ENCODE peak calls at places on chromosomes 1 and 21, in seven cellular contexts. One of them, this sample, is unnamed.
A peak's percentile ranks its signal among the peaks of the same experiment; 100 is the strongest.

GRCh38 chr1:16210581-16210980 is 1.9 kb downstream of the ARHGEF19 start:
- DNase-seq in CD8-positive, alpha-beta T cell: no peak
- DNase-seq in pancreas: peak; percentile 2
- DNase-seq in stomach: no peak
- DNase-seq in left lung: no peak
- DNase-seq in left ventricle myocardium inferior: no peak
- DNase-seq in lower leg skin: no peak
- DNase-seq in this sample: no peak

GRCh38 chr1:85137660-85138059 is 63.2 kb downstream of the SYDE2 start:
- DNase-seq in CD8-positive, alpha-beta T cell: no peak
- DNase-seq in stomach: peak; percentile 93
- DNase-seq in pancreas: peak; percentile 96
- DNase-seq in lower leg skin: no peak
- DNase-seq in left lung: peak; percentile 74
- DNase-seq in left ventricle myocardium inferior: peak; percentile 78
- DNase-seq in this sample: no peak

GRCh38 chr1:31181515-31182343 is 58.0 kb downstream of the NKAIN1 start:
- DNase-seq in left ventricle myocardium inferior: peak; percentile 59
- DNase-seq in pancreas: peak; percentile 84
- DNase-seq in stomach: peak; percentile 36
- DNase-seq in left lung: no peak
- DNase-seq in CD8-positive, alpha-beta T cell: peak; percentile 20
- DNase-seq in lower leg skin: peak; percentile 88
- DNase-seq in this sample: peak; percentile 41

GRCh38 chr1:55536466-55536865 is 321.3 kb upstream of the USP24 start:
- DNase-seq in left lung: no peak
- DNase-seq in pancreas: no peak
- DNase-seq in left ventricle myocardium inferior: no peak
- DNase-seq in stomach: no peak
- DNase-seq in lower leg skin: no peak
- DNase-seq in CD8-positive, alpha-beta T cell: no peak
- DNase-seq in this sample: no peak

GRCh38 chr1:87684194-87684593 is 355.5 kb downstream of the LMO4 start:
- DNase-seq in CD8-positive, alpha-beta T cell: no peak
- DNase-seq in lower leg skin: no peak
- DNase-seq in left ventricle myocardium inferior: no peak
- DNase-seq in pancreas: no peak
- DNase-seq in left lung: peak; percentile 35
- DNase-seq in stomach: peak; percentile 29
- DNase-seq in this sample: no peak

GRCh38 chr1:48697066-48697707 is 79.5 kb downstream of the BEND5 start:
- DNase-seq in left ventricle myocardium inferior: peak; percentile 48
- DNase-seq in CD8-positive, alpha-beta T cell: peak; percentile 42
- DNase-seq in stomach: peak; percentile 74
- DNase-seq in left lung: no peak
- DNase-seq in pancreas: peak; percentile 74
- DNase-seq in lower leg skin: peak; percentile 91
- DNase-seq in this sample: peak; percentile 22

GRCh38 chr1:3054474-3054873 is 14.5 kb upstream of the PRDM16 start:
- DNase-seq in stomach: peak; percentile 25
- DNase-seq in CD8-positive, alpha-beta T cell: no peak
- DNase-seq in left lung: peak; percentile 24
- DNase-seq in lower leg skin: peak; percentile 80
- DNase-seq in left ventricle myocardium inferior: peak; percentile 5
- DNase-seq in pancreas: peak; percentile 39
- DNase-seq in this sample: no peak

GRCh38 chr1:223665592-223666312 is at the start of gene CAPN8:
- DNase-seq in left lung: peak; percentile 59
- DNase-seq in pancreas: no peak
- DNase-seq in stomach: peak; percentile 83
- DNase-seq in left ventricle myocardium inferior: no peak
- DNase-seq in lower leg skin: no peak
- DNase-seq in CD8-positive, alpha-beta T cell: no peak
- DNase-seq in this sample: no peak

GRCh38 chr1:156379420-156380165 is 10.6 kb downstream of the RHBG start:
- DNase-seq in CD8-positive, alpha-beta T cell: no peak
- DNase-seq in stomach: no peak
- DNase-seq in pancreas: no peak
- DNase-seq in lower leg skin: no peak
- DNase-seq in left ventricle myocardium inferior: no peak
- DNase-seq in left lung: no peak
- DNase-seq in this sample: no peak

GRCh38 chr1:217482356-217483102 is 148.4 kb downstream of the GPATCH2 start:
- DNase-seq in pancreas: no peak
- DNase-seq in left lung: no peak
- DNase-seq in left ventricle myocardium inferior: no peak
- DNase-seq in lower leg skin: no peak
- DNase-seq in CD8-positive, alpha-beta T cell: no peak
- DNase-seq in stomach: no peak
- DNase-seq in this sample: peak; percentile 38

GRCh38 chr1:12186277-12186985 is 19.6 kb downstream of the TNFRSF1B start:
- DNase-seq in left ventricle myocardium inferior: no peak
- DNase-seq in left lung: no peak
- DNase-seq in lower leg skin: no peak
- DNase-seq in pancreas: no peak
- DNase-seq in CD8-positive, alpha-beta T cell: no peak
- DNase-seq in stomach: peak; percentile 52
- DNase-seq in this sample: no peak

GRCh38 chr1:41804176-41804575 is 114.5 kb downstream of the HIVEP3 start:
- DNase-seq in pancreas: no peak
- DNase-seq in lower leg skin: no peak
- DNase-seq in CD8-positive, alpha-beta T cell: peak; percentile 19
- DNase-seq in left lung: no peak
- DNase-seq in left ventricle myocardium inferior: no peak
- DNase-seq in stomach: no peak
- DNase-seq in this sample: no peak

GRCh38 chr1:3290915-3291314 is 163.6 kb upstream of the ARHGEF16 start:
- DNase-seq in left lung: no peak
- DNase-seq in stomach: no peak
- DNase-seq in lower leg skin: no peak
- DNase-seq in left ventricle myocardium inferior: no peak
- DNase-seq in pancreas: no peak
- DNase-seq in CD8-positive, alpha-beta T cell: no peak
- DNase-seq in this sample: no peak

GRCh38 chr21:46113497-46114176 is 15.7 kb downstream of the COL6A2 start:
- DNase-seq in stomach: peak; percentile 16
- DNase-seq in pancreas: no peak
- DNase-seq in lower leg skin: peak; percentile 68
- DNase-seq in CD8-positive, alpha-beta T cell: peak; percentile 1
- DNase-seq in left ventricle myocardium inferior: no peak
- DNase-seq in left lung: peak; percentile 13
- DNase-seq in this sample: no peak

GRCh38 chr21:36015096-36015495 is 45.2 kb downstream of the SETD4 start:
- DNase-seq in left ventricle myocardium inferior: no peak
- DNase-seq in left lung: no peak
- DNase-seq in CD8-positive, alpha-beta T cell: no peak
- DNase-seq in pancreas: no peak
- DNase-seq in stomach: no peak
- DNase-seq in lower leg skin: no peak
- DNase-seq in this sample: no peak

GRCh38 chr1:235207202-235207565 is 46.1 kb upstream of the RBM34 start:
- DNase-seq in left ventricle myocardium inferior: no peak
- DNase-seq in CD8-positive, alpha-beta T cell: peak; percentile 40
- DNase-seq in stomach: no peak
- DNase-seq in pancreas: no peak
- DNase-seq in lower leg skin: no peak
- DNase-seq in left lung: no peak
- DNase-seq in this sample: peak; percentile 50

GRCh38 chr1:226882631-226883409 is 12.4 kb downstream of the PSEN2 start:
- DNase-seq in left lung: peak; percentile 14
- DNase-seq in left ventricle myocardium inferior: no peak
- DNase-seq in stomach: no peak
- DNase-seq in CD8-positive, alpha-beta T cell: no peak
- DNase-seq in lower leg skin: no peak
- DNase-seq in pancreas: no peak
- DNase-seq in this sample: peak; percentile 39

GRCh38 chr1:208791458-208791857 is 547.3 kb upstream of the PLXNA2 start:
- DNase-seq in stomach: no peak
- DNase-seq in lower leg skin: no peak
- DNase-seq in left ventricle myocardium inferior: no peak
- DNase-seq in pancreas: no peak
- DNase-seq in CD8-positive, alpha-beta T cell: no peak
- DNase-seq in left lung: no peak
- DNase-seq in this sample: no peak

GRCh38 chr1:156839426-156840109 is 19.3 kb downstream of the INSRR start:
- DNase-seq in pancreas: no peak
- DNase-seq in lower leg skin: no peak
- DNase-seq in left ventricle myocardium inferior: no peak
- DNase-seq in left lung: no peak
- DNase-seq in CD8-positive, alpha-beta T cell: no peak
- DNase-seq in stomach: no peak
- DNase-seq in this sample: no peak

GRCh38 chr1:18630511-18631495 is at the start of gene PAX7:
- DNase-seq in left ventricle myocardium inferior: no peak
- DNase-seq in pancreas: no peak
- DNase-seq in lower leg skin: no peak
- DNase-seq in stomach: no peak
- DNase-seq in left lung: no peak
- DNase-seq in CD8-positive, alpha-beta T cell: no peak
- DNase-seq in this sample: no peak